ENCODE peak calls at places on chromosomes 16 and 17, in four cellular contexts. C is A549, Z is HepG2, R is K562. S is an unnamed sample.

GRCh38 chr17:50934161-50934560 is 68.0 kb upstream of the TOB1 start:
- DNase-seq in R (no peak), Z (no peak), C (no peak), S (no peak)

GRCh38 chr16:3876160-3876559 is 4.4 kb downstream of the CREBBP start:
- DNase-seq in R (no peak), Z (no peak), C (no peak), S (no peak)

GRCh38 chr17:11980813-11981212 is 16.5 kb downstream of the ZNF18 start:
- DNase-seq in Z (no peak), R (peak; percentile 9), C (no peak), S (no peak)

GRCh38 chr17:45436161-45436560 is 3.5 kb upstream of the ARHGAP27 start:
- DNase-seq in C (no peak), Z (no peak), R (no peak), S (no peak)

GRCh38 chr16:35377142-35377541 is 1917.7 kb downstream of the TP53TG3F start:
- DNase-seq in Z (no peak), R (no peak), C (no peak), S (no peak)

GRCh38 chr17:322006-322780 is 30.4 kb downstream of the RPH3AL start:
- DNase-seq in R (no peak), Z (no peak), C (no peak), S (no peak)

GRCh38 chr16:67727521-67728485 is 8.7 kb upstream of the GFOD2 start:
- DNase-seq in Z (no peak), C (no peak), R (no peak), S (no peak)

GRCh38 chr16:58339452-58339938 is 44.7 kb upstream of the PRSS54 start:
- DNase-seq in Z (peak; percentile 41), R (no peak), C (peak; percentile 58), S (no peak)

GRCh38 chr16:67537270-67537635 is 8.6 kb downstream of the RIPOR1 start:
- DNase-seq in Z (no peak), R (no peak), C (no peak), S (no peak)

GRCh38 chr16:11871193-11871592 is 19.9 kb upstream of the RSL1D1 start:
- DNase-seq in Z (peak; percentile 53), R (peak; percentile 51), C (peak; percentile 53), S (no peak)

GRCh38 chr17:36001862-36002603 is 680 bp upstream of the CCL15 start:
- DNase-seq in C (peak; percentile 5), Z (peak; percentile 96), R (peak; percentile 36), S (no peak)

GRCh38 chr16:27474921-27475320 is 72.9 kb downstream of the IL21R start:
- DNase-seq in Z (no peak), C (no peak), R (no peak), S (no peak)

GRCh38 chr17:8696951-8697745 is 47.5 kb downstream of the CCDC42 start:
- DNase-seq in C (no peak), R (no peak), Z (peak; percentile 42), S (no peak)

GRCh38 chr17:13003454-13003851 is 14.4 kb downstream of the ELAC2 start:
- DNase-seq in Z (no peak), C (no peak), R (no peak), S (no peak)

GRCh38 chr17:28142355-28142754 is 99.9 kb downstream of the NLK start:
- DNase-seq in C (no peak), R (no peak), Z (no peak), S (no peak)

GRCh38 chr16:66304151-66304550 is 62.3 kb upstream of the CDH5 start:
- DNase-seq in C (no peak), Z (no peak), R (no peak), S (no peak)

GRCh38 chr17:19448341-19449268 is 37.6 kb downstream of the RNF112 start:
- DNase-seq in C (peak; percentile 76), Z (peak; percentile 19), R (no peak), S (no peak)

GRCh38 chr17:49361129-49361901 is 735 bp downstream of the ZNF652 start:
- DNase-seq in C (peak; percentile 47), R (peak; percentile 80), Z (peak; percentile 62), S (peak; percentile 48)

GRCh38 chr16:13696017-13696416 is 223.9 kb upstream of the ERCC4 start:
- DNase-seq in R (no peak), Z (no peak), C (no peak), S (no peak)

GRCh38 chr17:64115871-64116534 is 13.9 kb downstream of the ERN1 start:
- DNase-seq in C (peak; percentile 34), R (no peak), Z (no peak), S (no peak)

GRCh38 chr16:85202631-85203461 is 90.6 kb upstream of the CIBAR2 start:
- DNase-seq in Z (no peak), R (no peak), C (no peak), S (no peak)

GRCh38 chr17:12007466-12007865 is 10.2 kb upstream of the ZNF18 start:
- DNase-seq in C (no peak), R (no peak), Z (no peak), S (no peak)

GRCh38 chr17:78864117-78864516 is 23.5 kb upstream of the USP36 start:
- DNase-seq in R (no peak), Z (no peak), C (no peak), S (no peak)

GRCh38 chr17:76538281-76538931 is 897 bp upstream of the CYGB start:
- DNase-seq in C (no peak), R (no peak), Z (no peak), S (no peak)

GRCh38 chr16:30777591-30778297 is 9.3 kb downstream of the ZNF629 start:
- DNase-seq in Z (no peak), C (no peak), R (no peak), S (no peak)

GRCh38 chr17:40452074-40452787 is 9.0 kb downstream of the IGFBP4 start:
- DNase-seq in C (peak; percentile 67), Z (no peak), R (no peak), S (no peak)

GRCh38 chr17:73307130-73307529 is 4.7 kb downstream of the CDC42EP4 start:
- DNase-seq in C (no peak), Z (no peak), R (no peak), S (no peak)

GRCh38 chr16:84245933-84246678 is 6.3 kb upstream of the KCNG4 start:
- DNase-seq in R (no peak), C (no peak), Z (no peak), S (no peak)

GRCh38 chr17:28363186-28363585 is 1.8 kb downstream of the SEBOX start:
- DNase-seq in R (no peak), Z (no peak), C (no peak), S (no peak)

GRCh38 chr17:8189041-8189710 is 804 bp downstream of the BORCS6 start:
- DNase-seq in R (no peak), C (no peak), Z (no peak), S (no peak)

GRCh38 chr16:31157136-31157535 is 7.3 kb upstream of the PRSS36 start:
- DNase-seq in C (no peak), Z (no peak), R (peak; percentile 64), S (no peak)

GRCh38 chr17:64172510-64172909 is 42.6 kb upstream of the ERN1 start:
- DNase-seq in R (peak; percentile 36), Z (no peak), C (no peak), S (no peak)

GRCh38 chr16:14497245-14498082 is 132.6 kb downstream of the PARN start:
- DNase-seq in R (no peak), C (no peak), Z (peak; percentile 81), S (no peak)

GRCh38 chr17:39064374-39064773 is 87.1 kb downstream of the PLXDC1 start:
- DNase-seq in C (no peak), R (no peak), Z (no peak), S (no peak)

DNA sequence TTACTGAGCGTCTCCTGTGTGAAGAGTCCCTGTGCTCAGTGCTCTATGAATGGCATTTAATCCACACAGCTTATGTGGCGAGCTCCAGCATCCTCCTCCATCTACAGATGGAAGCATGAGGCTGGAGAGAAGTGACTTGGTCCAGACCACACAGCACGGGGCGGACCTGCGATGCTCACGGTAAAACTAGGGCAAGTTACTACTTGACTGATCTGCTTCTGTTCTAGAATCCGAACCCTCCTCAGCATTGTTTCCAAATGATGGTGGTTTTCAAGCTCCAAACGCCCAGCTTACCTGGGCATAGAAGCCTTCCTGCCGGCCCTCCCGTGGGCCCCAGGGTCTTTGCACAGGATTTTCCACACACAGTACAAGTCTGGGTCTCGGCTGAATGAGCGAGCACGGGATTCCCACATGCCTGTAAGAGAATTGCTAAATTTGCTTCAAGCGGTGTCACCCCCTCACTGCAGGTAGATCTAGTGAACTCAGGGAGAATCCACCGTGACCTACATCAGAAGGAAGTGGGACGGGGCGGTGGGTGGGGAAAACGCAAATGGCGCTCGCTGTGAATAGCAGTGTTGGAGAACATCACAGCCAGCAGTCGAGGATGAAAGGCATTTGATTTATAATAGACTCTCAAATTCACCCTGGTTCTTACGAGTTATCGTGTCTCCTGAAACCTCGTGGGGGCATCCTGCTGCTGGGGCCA is 101.0 kb downstream of the CMIP start:
- DNase-seq in R (no peak), C (no peak), Z (no peak), S (no peak)
- TF ChIP-seq POLR2AphosphoS2 in R (no peak), C (no peak), Z (no peak), S (no peak)

GRCh38 chr17:10021239-10021638 is 116.2 kb upstream of the RCVRN start:
- DNase-seq in Z (no peak), C (no peak), R (no peak), S (no peak)
- TF ChIP-seq POLR2AphosphoS2 in Z (no peak), C (no peak), R (no peak), S (no peak)

DNA sequence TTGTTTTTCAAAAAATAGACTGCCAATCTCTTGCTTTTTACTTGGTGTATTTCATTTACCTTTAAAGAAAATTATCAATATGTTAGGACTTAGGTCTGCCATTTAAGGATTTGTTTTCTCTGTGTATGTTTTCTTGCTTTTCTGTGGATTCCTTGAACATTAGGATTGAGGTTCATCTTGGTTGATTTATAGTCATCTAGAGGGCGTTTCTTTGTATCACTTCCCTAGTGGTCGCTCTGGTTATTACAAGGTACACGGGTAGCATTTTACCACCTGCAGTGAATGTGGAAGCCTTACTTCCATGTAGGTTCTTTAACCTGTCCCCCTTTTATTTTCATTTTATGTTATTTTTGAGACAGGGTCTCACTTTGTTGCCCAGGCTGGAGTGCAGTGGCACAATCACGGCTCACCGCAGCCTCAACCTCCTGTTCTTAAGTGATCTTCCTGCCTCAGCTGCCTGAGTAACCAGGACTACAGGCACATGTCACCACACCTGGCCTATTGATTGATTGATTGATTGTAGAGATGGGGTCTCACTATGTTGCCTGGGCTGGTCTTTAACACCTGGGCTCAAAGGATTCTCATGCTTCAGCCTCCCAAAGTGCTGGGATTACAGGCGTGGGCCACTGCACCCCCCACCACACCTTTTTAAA is 35.2 kb upstream of the CBX4 start:
- DNase-seq in C (peak; percentile 72), Z (peak; percentile 48), R (peak; percentile 60), S (no peak)
- TF ChIP-seq POLR2AphosphoS2 in C (no peak), Z (no peak), R (no peak), S (no peak)

DNA sequence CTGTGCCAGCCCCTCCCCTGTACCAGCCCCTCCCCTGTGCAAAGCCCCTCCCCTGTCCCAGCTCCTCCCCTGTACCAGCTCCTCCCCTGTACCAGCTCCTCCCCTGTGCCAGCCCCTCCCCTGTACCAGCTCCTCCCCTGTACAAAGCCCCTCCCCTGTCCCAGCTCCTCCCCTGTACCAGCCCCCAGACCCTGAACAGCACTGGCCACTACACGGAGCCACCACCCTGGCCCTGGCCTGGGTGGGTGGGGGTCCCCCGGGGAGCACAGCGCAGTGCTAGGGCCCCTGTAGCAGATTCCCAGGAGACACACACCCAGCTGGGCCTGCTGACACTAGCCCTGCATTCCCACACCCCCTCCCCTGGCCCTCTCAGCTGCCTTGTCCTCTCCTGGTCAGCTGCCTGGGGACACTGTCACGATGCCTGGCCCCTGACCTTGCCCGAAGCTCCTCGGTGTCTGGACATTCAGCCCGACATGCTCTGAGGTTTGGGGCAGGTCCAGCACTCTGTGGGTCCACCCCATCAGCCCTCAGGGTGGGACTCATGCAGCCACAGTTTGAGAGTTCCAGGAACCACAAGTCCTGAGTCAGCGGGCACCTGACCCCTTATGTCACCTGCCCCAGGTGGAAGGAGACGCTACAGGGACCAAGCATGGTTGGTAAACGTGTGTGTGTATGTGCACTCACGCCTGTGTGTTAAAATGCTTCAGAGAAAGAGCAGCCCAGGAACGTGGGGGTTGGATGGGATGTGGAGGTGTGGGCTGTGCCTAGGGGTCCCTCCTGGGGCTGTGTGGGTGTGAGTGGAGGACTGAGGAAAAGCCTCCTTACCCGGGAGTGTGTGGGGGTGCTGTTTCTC is 114.2 kb downstream of the METRNL start:
- DNase-seq in C (no peak), Z (no peak), R (no peak), S (no peak)
- TF ChIP-seq POLR2AphosphoS2 in C (no peak), Z (no peak), R (no peak), S (no peak)